ENCODE peak calls at places on chromosomes 3 and 15, in five cellular contexts. One of them, this sample, is unnamed. For H3K4me1, the result is how much of the 10 kb centered on the place peaks cover.

GRCh38 chr3:71090207-71090606 is 493.3 kb downstream of the FOXP1 start:
- DNase-seq in right cardiac atrium: no peak
- DNase-seq in GM23338: no peak
- DNase-seq in A549: no peak
- DNase-seq in aorta: no peak
- DNase-seq in this sample: no peak

GRCh38 chr3:141076821-141077571 is 25.8 kb downstream of the SPSB4 start:
- DNase-seq in GM23338: peak
- DNase-seq in right cardiac atrium: peak
- DNase-seq in A549: no peak
- DNase-seq in aorta: peak
- DNase-seq in this sample: peak

GRCh38 chr15:61195116-61196002 is 33.7 kb downstream of the RORA start:
- DNase-seq in aorta: no peak
- DNase-seq in right cardiac atrium: no peak
- DNase-seq in GM23338: peak
- DNase-seq in A549: peak
- DNase-seq in this sample: no peak

GRCh38 chr3:182485306-182485705 is 308.0 kb upstream of the ATP11B start:
- DNase-seq in GM23338: no peak
- DNase-seq in aorta: no peak
- DNase-seq in right cardiac atrium: no peak
- DNase-seq in A549: no peak
- DNase-seq in this sample: no peak

GRCh38 chr3:185786956-185787877 is 37.6 kb downstream of the IGF2BP2 start:
- DNase-seq in aorta: no peak
- DNase-seq in GM23338: peak
- DNase-seq in right cardiac atrium: no peak
- DNase-seq in A549: no peak
- DNase-seq in this sample: no peak

GRCh38 chr15:81893182-81893833 is 152.5 kb downstream of the MEX3B start:
- DNase-seq in A549: no peak
- DNase-seq in aorta: no peak
- DNase-seq in GM23338: no peak
- DNase-seq in right cardiac atrium: no peak
- DNase-seq in this sample: no peak

GRCh38 chr3:71428841-71429609 is 154.5 kb downstream of the FOXP1 start:
- DNase-seq in aorta: no peak
- DNase-seq in A549: no peak
- DNase-seq in right cardiac atrium: no peak
- DNase-seq in GM23338: no peak
- DNase-seq in this sample: no peak

GRCh38 chr15:77528290-77528967 is 104.3 kb downstream of the LINGO1 start:
- DNase-seq in right cardiac atrium: no peak
- DNase-seq in GM23338: no peak
- DNase-seq in aorta: peak
- DNase-seq in A549: no peak
- DNase-seq in this sample: peak

GRCh38 chr3:64316971-64317370 is 91.7 kb upstream of the PRICKLE2 start:
- DNase-seq in A549: no peak
- DNase-seq in right cardiac atrium: no peak
- DNase-seq in GM23338: no peak
- DNase-seq in aorta: no peak
- DNase-seq in this sample: no peak

GRCh38 chr15:65361708-65362459 is 15.9 kb downstream of the IGDCC3 start:
- DNase-seq in right cardiac atrium: no peak
- DNase-seq in GM23338: peak
- DNase-seq in aorta: peak
- DNase-seq in A549: no peak
- DNase-seq in this sample: no peak

GRCh38 chr3:4633078-4634004 is 140.2 kb downstream of the ITPR1 start:
- DNase-seq in right cardiac atrium: no peak
- DNase-seq in aorta: no peak
- DNase-seq in GM23338: peak
- DNase-seq in A549: peak
- DNase-seq in this sample: no peak

GRCh38 chr3:187739561-187740445 is 5.5 kb downstream of the BCL6 start:
- DNase-seq in aorta: peak
- DNase-seq in right cardiac atrium: peak
- DNase-seq in GM23338: peak
- DNase-seq in A549: peak
- DNase-seq in this sample: peak

GRCh38 chr3:11805716-11806115 is 41.0 kb downstream of the TAMM41 start:
- DNase-seq in aorta: no peak
- DNase-seq in GM23338: no peak
- DNase-seq in A549: no peak
- DNase-seq in right cardiac atrium: no peak
- DNase-seq in this sample: no peak

GRCh38 chr3:196523841-196524240 is 8.7 kb upstream of the SMCO1 start:
- DNase-seq in A549: no peak
- DNase-seq in aorta: no peak
- DNase-seq in GM23338: no peak
- DNase-seq in right cardiac atrium: no peak
- DNase-seq in this sample: no peak

GRCh38 chr3:196518999-196519737 is 4.0 kb upstream of the SMCO1 start:
- DNase-seq in aorta: no peak
- DNase-seq in A549: peak
- DNase-seq in GM23338: peak
- DNase-seq in right cardiac atrium: peak
- DNase-seq in this sample: peak

GRCh38 chr3:196517142-196517808 is 2.1 kb upstream of the SMCO1 start:
- DNase-seq in GM23338: peak
- DNase-seq in aorta: no peak
- DNase-seq in A549: no peak
- DNase-seq in right cardiac atrium: no peak
- DNase-seq in this sample: no peak

GRCh38 chr3:196517919-196518318 is 2.8 kb upstream of the SMCO1 start:
- DNase-seq in right cardiac atrium: no peak
- DNase-seq in aorta: no peak
- DNase-seq in GM23338: peak
- DNase-seq in A549: no peak
- DNase-seq in this sample: no peak

DNA sequence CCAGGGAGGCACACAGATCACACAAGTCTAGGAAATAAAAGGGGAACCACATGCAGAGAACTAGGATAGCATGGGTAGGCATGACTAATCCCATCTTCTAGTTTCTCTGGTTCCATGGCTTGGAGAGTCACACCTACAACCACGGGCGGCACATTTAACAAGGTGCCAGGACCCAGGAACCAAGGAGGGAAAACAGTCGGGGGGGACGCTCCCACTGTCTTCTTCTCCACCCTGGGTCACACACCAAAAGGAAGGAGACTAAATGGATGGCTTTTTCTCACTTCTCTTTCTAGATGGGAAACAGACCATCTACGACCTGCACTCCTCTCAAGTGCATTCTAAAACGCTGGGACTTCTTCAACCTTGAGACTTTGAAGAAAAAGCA is 4.6 kb upstream of the SMCO1 start:
- DNase-seq in GM23338: no peak
- DNase-seq in aorta: no peak
- DNase-seq in right cardiac atrium: no peak
- DNase-seq in A549: no peak
- DNase-seq in this sample: no peak
- H3K4me1 ChIP-seq in GM23338: under half
- H3K4me1 ChIP-seq in aorta: under half
- H3K4me1 ChIP-seq in right cardiac atrium: under half
- H3K4me1 ChIP-seq in A549: under half
- H3K4me1 ChIP-seq in this sample: under half

GRCh38 chr15:98651581-98652220 is 3.4 kb downstream of the IGF1R start:
- DNase-seq in right cardiac atrium: no peak
- DNase-seq in A549: peak
- DNase-seq in aorta: no peak
- DNase-seq in GM23338: no peak
- DNase-seq in this sample: no peak

GRCh38 chr15:98648654-98649537 is 557 bp downstream of the IGF1R start:
- DNase-seq in right cardiac atrium: peak
- DNase-seq in aorta: peak
- DNase-seq in A549: peak
- DNase-seq in GM23338: peak
- DNase-seq in this sample: peak

GRCh38 chr15:98649621-98649995 is 1.3 kb downstream of the IGF1R start:
- DNase-seq in aorta: peak
- DNase-seq in GM23338: no peak
- DNase-seq in A549: no peak
- DNase-seq in right cardiac atrium: peak
- DNase-seq in this sample: peak

GRCh38 chr15:98649996-98650870 is 1.9 kb downstream of the IGF1R start:
- DNase-seq in A549: peak
- DNase-seq in GM23338: peak
- DNase-seq in right cardiac atrium: peak
- DNase-seq in aorta: peak
- DNase-seq in this sample: peak

DNA sequence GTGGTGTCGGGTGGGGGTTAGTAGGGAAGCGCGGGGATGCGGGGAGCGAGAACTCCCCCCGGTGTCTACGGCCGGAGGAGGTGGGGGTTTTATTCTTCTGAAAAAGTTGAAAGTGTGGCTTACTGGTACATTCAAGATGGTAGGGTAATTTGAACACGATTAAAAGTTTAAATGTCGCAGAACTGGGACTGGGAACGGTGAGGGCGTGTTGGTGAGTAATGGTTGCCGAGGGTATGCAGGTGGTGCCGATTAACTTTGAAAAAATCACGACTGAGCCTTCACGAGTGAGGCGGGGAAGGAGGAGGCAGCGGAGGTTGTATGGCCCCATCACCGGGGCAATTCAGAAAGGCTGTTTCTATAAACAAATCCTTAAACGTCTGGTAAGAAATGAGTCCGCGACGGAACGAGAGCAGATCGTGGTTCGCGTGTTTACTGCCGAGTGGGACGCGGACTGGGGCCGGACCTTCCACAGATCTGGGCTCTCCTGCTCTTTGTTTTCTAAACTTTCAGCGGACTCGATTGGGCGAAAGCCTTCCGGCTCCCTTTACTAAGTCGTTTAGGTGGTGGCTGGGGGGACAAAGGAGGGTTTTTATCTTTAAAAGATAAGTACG is 2.6 kb downstream of the IGF1R start:
- DNase-seq in GM23338: no peak
- DNase-seq in A549: peak
- DNase-seq in right cardiac atrium: peak
- DNase-seq in aorta: no peak
- DNase-seq in this sample: no peak
- H3K4me1 ChIP-seq in GM23338: under half
- H3K4me1 ChIP-seq in A549: under half
- H3K4me1 ChIP-seq in right cardiac atrium: under half
- H3K4me1 ChIP-seq in aorta: under half
- H3K4me1 ChIP-seq in this sample: under half

DNA sequence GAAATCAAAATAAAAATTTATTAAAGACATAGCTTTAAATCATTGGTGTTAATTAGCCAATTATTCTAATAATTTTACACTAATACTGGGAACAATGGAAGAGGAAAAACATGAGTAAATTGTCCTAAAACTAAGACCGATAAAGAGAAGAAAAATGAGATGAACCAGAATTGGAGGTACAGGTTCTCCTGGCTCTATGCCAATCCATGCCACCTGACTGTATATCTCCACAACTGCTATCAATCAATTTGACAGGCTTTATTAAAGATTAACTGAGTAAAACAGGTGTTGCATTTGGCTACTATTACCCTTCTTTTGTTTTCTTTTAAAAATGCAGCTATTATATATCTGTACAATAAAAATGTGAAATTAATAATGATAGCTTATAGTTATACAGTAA is 850.0 kb downstream of the CADM2 start:
- DNase-seq in GM23338: no peak
- DNase-seq in right cardiac atrium: no peak
- DNase-seq in aorta: no peak
- DNase-seq in A549: no peak
- DNase-seq in this sample: no peak
- H3K4me1 ChIP-seq in GM23338: under half
- H3K4me1 ChIP-seq in right cardiac atrium: under half
- H3K4me1 ChIP-seq in aorta: under half
- H3K4me1 ChIP-seq in A549: under half
- H3K4me1 ChIP-seq in this sample: under half

GRCh38 chr15:75651810-75652543 is 4.3 kb downstream of the SNX33 start:
- DNase-seq in A549: no peak
- DNase-seq in right cardiac atrium: no peak
- DNase-seq in aorta: no peak
- DNase-seq in GM23338: no peak
- DNase-seq in this sample: peak
- H3K4me1 ChIP-seq in A549: under half
- H3K4me1 ChIP-seq in right cardiac atrium: under half
- H3K4me1 ChIP-seq in aorta: under half
- H3K4me1 ChIP-seq in GM23338: under half
- H3K4me1 ChIP-seq in this sample: under half

GRCh38 chr3:112646623-112647022 is 5.7 kb upstream of the CCDC80 start:
- DNase-seq in aorta: no peak
- DNase-seq in GM23338: peak
- DNase-seq in right cardiac atrium: no peak
- DNase-seq in A549: peak
- DNase-seq in this sample: no peak
- H3K4me1 ChIP-seq in aorta: under half
- H3K4me1 ChIP-seq in GM23338: under half
- H3K4me1 ChIP-seq in right cardiac atrium: under half
- H3K4me1 ChIP-seq in A549: half or more
- H3K4me1 ChIP-seq in this sample: under half

GRCh38 chr3:52435246-52436101 is 9.4 kb downstream of the SEMA3G start:
- DNase-seq in A549: no peak
- DNase-seq in GM23338: no peak
- DNase-seq in right cardiac atrium: peak
- DNase-seq in aorta: no peak
- DNase-seq in this sample: no peak

GRCh38 chr3:52432631-52433030 is 12.3 kb downstream of the SEMA3G start:
- DNase-seq in GM23338: no peak
- DNase-seq in A549: no peak
- DNase-seq in aorta: no peak
- DNase-seq in right cardiac atrium: peak
- DNase-seq in this sample: no peak

GRCh38 chr3:52434491-52435115 is 10.3 kb downstream of the SEMA3G start:
- DNase-seq in GM23338: no peak
- DNase-seq in aorta: peak
- DNase-seq in A549: no peak
- DNase-seq in right cardiac atrium: peak
- DNase-seq in this sample: no peak

GRCh38 chr3:52433328-52434060 is 11.4 kb downstream of the SEMA3G start:
- DNase-seq in aorta: peak
- DNase-seq in A549: no peak
- DNase-seq in right cardiac atrium: peak
- DNase-seq in GM23338: no peak
- DNase-seq in this sample: no peak

GRCh38 chr3:52434080-52434479 is 10.8 kb downstream of the SEMA3G start:
- DNase-seq in right cardiac atrium: no peak
- DNase-seq in aorta: no peak
- DNase-seq in A549: no peak
- DNase-seq in GM23338: no peak
- DNase-seq in this sample: no peak
- H3K4me1 ChIP-seq in right cardiac atrium: under half
- H3K4me1 ChIP-seq in aorta: under half
- H3K4me1 ChIP-seq in A549: under half
- H3K4me1 ChIP-seq in GM23338: under half
- H3K4me1 ChIP-seq in this sample: under half

GRCh38 chr3:26087751-26088150 is 297.9 kb downstream of the OXSM start:
- DNase-seq in right cardiac atrium: no peak
- DNase-seq in aorta: no peak
- DNase-seq in GM23338: no peak
- DNase-seq in A549: no peak
- DNase-seq in this sample: no peak

GRCh38 chr3:26090589-26090988 is 300.7 kb downstream of the OXSM start:
- DNase-seq in A549: no peak
- DNase-seq in right cardiac atrium: no peak
- DNase-seq in aorta: no peak
- DNase-seq in GM23338: no peak
- DNase-seq in this sample: no peak

GRCh38 chr3:26089249-26089648 is 299.4 kb downstream of the OXSM start:
- DNase-seq in aorta: no peak
- DNase-seq in GM23338: no peak
- DNase-seq in A549: no peak
- DNase-seq in right cardiac atrium: no peak
- DNase-seq in this sample: no peak

GRCh38 chr3:26091096-26091495 is 301.2 kb downstream of the OXSM start:
- DNase-seq in GM23338: no peak
- DNase-seq in aorta: no peak
- DNase-seq in right cardiac atrium: no peak
- DNase-seq in A549: no peak
- DNase-seq in this sample: no peak
- H3K4me1 ChIP-seq in GM23338: under half
- H3K4me1 ChIP-seq in aorta: under half
- H3K4me1 ChIP-seq in right cardiac atrium: under half
- H3K4me1 ChIP-seq in A549: under half
- H3K4me1 ChIP-seq in this sample: under half